ENCODE peak calls at places on chromosomes 12 and 14, in nine cellular contexts. One of them, this sample, is unnamed.

GRCh38 chr12:47207005-47207717 is 127.4 kb upstream of the AMIGO2 start:
- DNase-seq in upper lobe of left lung: no peak
- DNase-seq in breast epithelium: no peak
- DNase-seq in ovary: no peak
- DNase-seq in fibroblast of lung: no peak
- DNase-seq in fibroblast of the aortic adventitia: no peak
- DNase-seq in sigmoid colon: no peak
- DNase-seq in cardiac muscle cell: no peak
- DNase-seq in mucosa of descending colon: peak
- DNase-seq in this sample: no peak

GRCh38 chr12:13718271-13718670 is 263.1 kb downstream of the GRIN2B start:
- DNase-seq in mucosa of descending colon: no peak
- DNase-seq in upper lobe of left lung: no peak
- DNase-seq in breast epithelium: no peak
- DNase-seq in cardiac muscle cell: no peak
- DNase-seq in ovary: no peak
- DNase-seq in fibroblast of the aortic adventitia: no peak
- DNase-seq in sigmoid colon: no peak
- DNase-seq in fibroblast of lung: no peak
- DNase-seq in this sample: no peak

GRCh38 chr12:7750350-7750749 is 3.2 kb upstream of the CLEC4C start:
- DNase-seq in cardiac muscle cell: no peak
- DNase-seq in upper lobe of left lung: no peak
- DNase-seq in ovary: no peak
- DNase-seq in fibroblast of the aortic adventitia: no peak
- DNase-seq in mucosa of descending colon: no peak
- DNase-seq in fibroblast of lung: no peak
- DNase-seq in sigmoid colon: no peak
- DNase-seq in breast epithelium: no peak
- DNase-seq in this sample: no peak

GRCh38 chr14:95321201-95321600 is 1.5 kb upstream of the CLMN start:
- DNase-seq in upper lobe of left lung: no peak
- DNase-seq in ovary: no peak
- DNase-seq in fibroblast of lung: no peak
- DNase-seq in cardiac muscle cell: no peak
- DNase-seq in fibroblast of the aortic adventitia: no peak
- DNase-seq in sigmoid colon: no peak
- DNase-seq in breast epithelium: no peak
- DNase-seq in mucosa of descending colon: no peak
- DNase-seq in this sample: no peak

GRCh38 chr14:46582826-46583225 is 68.8 kb downstream of the RPL10L start:
- DNase-seq in breast epithelium: no peak
- DNase-seq in upper lobe of left lung: no peak
- DNase-seq in ovary: no peak
- DNase-seq in sigmoid colon: no peak
- DNase-seq in fibroblast of the aortic adventitia: no peak
- DNase-seq in cardiac muscle cell: no peak
- DNase-seq in mucosa of descending colon: no peak
- DNase-seq in fibroblast of lung: no peak
- DNase-seq in this sample: no peak

GRCh38 chr12:46153267-46153872 is 115.5 kb downstream of the SLC38A1 start:
- DNase-seq in cardiac muscle cell: peak
- DNase-seq in fibroblast of the aortic adventitia: peak
- DNase-seq in mucosa of descending colon: no peak
- DNase-seq in ovary: no peak
- DNase-seq in upper lobe of left lung: no peak
- DNase-seq in fibroblast of lung: peak
- DNase-seq in breast epithelium: no peak
- DNase-seq in sigmoid colon: no peak
- DNase-seq in this sample: peak

GRCh38 chr12:104866286-104866685 is 91.8 kb downstream of the SLC41A2 start:
- DNase-seq in cardiac muscle cell: no peak
- DNase-seq in fibroblast of the aortic adventitia: peak
- DNase-seq in sigmoid colon: no peak
- DNase-seq in fibroblast of lung: peak
- DNase-seq in mucosa of descending colon: no peak
- DNase-seq in breast epithelium: no peak
- DNase-seq in ovary: no peak
- DNase-seq in upper lobe of left lung: no peak
- DNase-seq in this sample: peak

GRCh38 chr14:69214376-69214775 is 23.1 kb downstream of the EXD2 start:
- DNase-seq in fibroblast of lung: peak
- DNase-seq in fibroblast of the aortic adventitia: no peak
- DNase-seq in ovary: no peak
- DNase-seq in upper lobe of left lung: no peak
- DNase-seq in breast epithelium: no peak
- DNase-seq in cardiac muscle cell: no peak
- DNase-seq in mucosa of descending colon: no peak
- DNase-seq in sigmoid colon: no peak
- DNase-seq in this sample: peak

GRCh38 chr12:92561543-92561899 is 141.3 kb upstream of the PLEKHG7 start:
- DNase-seq in upper lobe of left lung: no peak
- DNase-seq in ovary: no peak
- DNase-seq in breast epithelium: no peak
- DNase-seq in mucosa of descending colon: no peak
- DNase-seq in cardiac muscle cell: no peak
- DNase-seq in fibroblast of lung: peak
- DNase-seq in fibroblast of the aortic adventitia: peak
- DNase-seq in sigmoid colon: peak
- DNase-seq in this sample: peak

GRCh38 chr12:110345176-110345651 is 58.3 kb downstream of the ANAPC7 start:
- DNase-seq in fibroblast of lung: no peak
- DNase-seq in ovary: no peak
- DNase-seq in upper lobe of left lung: no peak
- DNase-seq in breast epithelium: peak
- DNase-seq in cardiac muscle cell: no peak
- DNase-seq in mucosa of descending colon: no peak
- DNase-seq in fibroblast of the aortic adventitia: no peak
- DNase-seq in sigmoid colon: no peak
- DNase-seq in this sample: no peak

GRCh38 chr12:76024942-76025600 is 6.5 kb downstream of the PHLDA1 start:
- DNase-seq in fibroblast of the aortic adventitia: peak
- DNase-seq in breast epithelium: no peak
- DNase-seq in mucosa of descending colon: no peak
- DNase-seq in ovary: no peak
- DNase-seq in fibroblast of lung: peak
- DNase-seq in upper lobe of left lung: no peak
- DNase-seq in sigmoid colon: no peak
- DNase-seq in cardiac muscle cell: no peak
- DNase-seq in this sample: peak

GRCh38 chr12:2456813-2457186 is 338.0 kb upstream of the FKBP4 start:
- DNase-seq in cardiac muscle cell: no peak
- DNase-seq in breast epithelium: no peak
- DNase-seq in sigmoid colon: no peak
- DNase-seq in ovary: no peak
- DNase-seq in fibroblast of lung: no peak
- DNase-seq in mucosa of descending colon: no peak
- DNase-seq in fibroblast of the aortic adventitia: no peak
- DNase-seq in upper lobe of left lung: no peak
- DNase-seq in this sample: no peak

GRCh38 chr12:124720019-124720686 is 143.5 kb downstream of the SCARB1 start:
- DNase-seq in upper lobe of left lung: no peak
- DNase-seq in fibroblast of the aortic adventitia: peak
- DNase-seq in cardiac muscle cell: no peak
- DNase-seq in ovary: no peak
- DNase-seq in mucosa of descending colon: no peak
- DNase-seq in breast epithelium: peak
- DNase-seq in sigmoid colon: no peak
- DNase-seq in fibroblast of lung: peak
- DNase-seq in this sample: peak

GRCh38 chr12:5796171-5797091 is 148.6 kb downstream of the ANO2 start:
- DNase-seq in fibroblast of lung: no peak
- DNase-seq in breast epithelium: no peak
- DNase-seq in upper lobe of left lung: peak
- DNase-seq in sigmoid colon: no peak
- DNase-seq in ovary: peak
- DNase-seq in cardiac muscle cell: peak
- DNase-seq in mucosa of descending colon: no peak
- DNase-seq in fibroblast of the aortic adventitia: no peak
- DNase-seq in this sample: no peak

GRCh38 chr12:99915251-99916082 is 69.3 kb downstream of the ANKS1B start:
- DNase-seq in fibroblast of lung: peak
- DNase-seq in cardiac muscle cell: no peak
- DNase-seq in sigmoid colon: no peak
- DNase-seq in upper lobe of left lung: no peak
- DNase-seq in mucosa of descending colon: no peak
- DNase-seq in fibroblast of the aortic adventitia: peak
- DNase-seq in breast epithelium: no peak
- DNase-seq in ovary: no peak
- DNase-seq in this sample: peak
- H3K4me3 ChIP-seq in fibroblast of lung: no peak
- H3K4me3 ChIP-seq in cardiac muscle cell: no peak
- H3K4me3 ChIP-seq in sigmoid colon: no peak
- H3K4me3 ChIP-seq in upper lobe of left lung: no peak
- H3K4me3 ChIP-seq in mucosa of descending colon: no peak
- H3K4me3 ChIP-seq in fibroblast of the aortic adventitia: no peak
- H3K4me3 ChIP-seq in breast epithelium: no peak
- H3K4me3 ChIP-seq in ovary: no peak
- H3K4me3 ChIP-seq in this sample: no peak

GRCh38 chr14:105470163-105470811 is 4.3 kb upstream of the CRIP2 start:
- DNase-seq in breast epithelium: no peak
- DNase-seq in mucosa of descending colon: no peak
- DNase-seq in sigmoid colon: no peak
- DNase-seq in ovary: no peak
- DNase-seq in fibroblast of lung: no peak
- DNase-seq in fibroblast of the aortic adventitia: no peak
- DNase-seq in upper lobe of left lung: peak
- DNase-seq in cardiac muscle cell: no peak
- DNase-seq in this sample: no peak

GRCh38 chr14:105472496-105472991 is 2.1 kb upstream of the CRIP2 start:
- DNase-seq in fibroblast of lung: no peak
- DNase-seq in mucosa of descending colon: no peak
- DNase-seq in ovary: no peak
- DNase-seq in upper lobe of left lung: no peak
- DNase-seq in sigmoid colon: no peak
- DNase-seq in cardiac muscle cell: no peak
- DNase-seq in breast epithelium: no peak
- DNase-seq in fibroblast of the aortic adventitia: no peak
- DNase-seq in this sample: no peak

GRCh38 chr14:105471823-105472495 is 2.7 kb upstream of the CRIP2 start:
- DNase-seq in mucosa of descending colon: no peak
- DNase-seq in fibroblast of lung: no peak
- DNase-seq in fibroblast of the aortic adventitia: no peak
- DNase-seq in breast epithelium: no peak
- DNase-seq in ovary: no peak
- DNase-seq in cardiac muscle cell: no peak
- DNase-seq in sigmoid colon: no peak
- DNase-seq in upper lobe of left lung: no peak
- DNase-seq in this sample: no peak

GRCh38 chr14:105469456-105470162 is 5.0 kb upstream of the CRIP2 start:
- DNase-seq in fibroblast of the aortic adventitia: no peak
- DNase-seq in upper lobe of left lung: peak
- DNase-seq in cardiac muscle cell: no peak
- DNase-seq in ovary: no peak
- DNase-seq in breast epithelium: no peak
- DNase-seq in fibroblast of lung: no peak
- DNase-seq in mucosa of descending colon: no peak
- DNase-seq in sigmoid colon: no peak
- DNase-seq in this sample: no peak

DNA sequence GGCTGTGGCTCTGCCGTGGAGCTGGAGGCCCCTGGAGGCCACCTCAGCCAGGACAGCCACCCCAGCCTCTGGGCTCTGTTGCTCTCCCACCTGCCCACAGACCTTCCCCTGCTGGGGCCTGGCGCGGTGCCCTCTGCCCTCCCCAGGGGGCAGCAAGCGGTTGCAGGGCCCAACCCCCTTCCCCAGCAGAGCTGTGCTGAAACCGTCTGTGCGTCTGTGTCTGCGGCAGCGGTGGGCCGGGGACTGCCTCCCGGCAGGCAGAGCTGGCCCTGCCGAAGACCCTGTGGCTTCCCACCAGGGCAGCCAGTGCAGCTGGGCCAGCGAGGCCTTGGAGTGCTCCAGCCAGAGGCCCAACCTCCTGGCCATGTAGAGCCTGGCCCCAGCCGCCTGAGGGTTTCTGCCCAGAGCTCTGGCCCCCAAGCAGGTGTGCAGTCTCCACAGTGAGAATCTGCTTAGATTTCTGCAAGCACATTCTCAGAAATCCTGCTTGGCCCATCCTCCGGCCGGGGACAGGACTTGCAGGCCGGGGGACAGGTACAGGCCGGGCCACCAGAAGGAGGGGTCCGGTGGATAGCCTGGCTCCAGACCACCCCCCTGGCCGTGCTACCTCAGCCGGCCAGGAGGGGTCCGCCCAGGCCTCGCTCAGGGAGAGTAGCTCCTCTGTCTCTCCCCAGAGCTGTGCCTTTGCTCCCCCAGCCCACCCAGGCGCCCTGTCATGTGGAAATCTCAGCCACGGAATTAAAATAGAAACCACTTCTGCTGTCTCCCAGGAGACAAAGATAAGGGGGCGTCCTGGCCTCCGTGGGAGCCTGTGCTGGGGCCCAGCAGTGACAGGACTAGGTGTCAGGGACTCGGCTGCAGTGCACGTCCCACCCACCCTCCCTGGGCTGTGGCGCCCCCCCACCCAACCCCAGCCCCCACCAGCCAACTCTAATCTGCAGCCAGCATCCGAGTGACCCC is 3.5 kb upstream of the CRIP2 start:
- DNase-seq in mucosa of descending colon: no peak
- DNase-seq in cardiac muscle cell: peak
- DNase-seq in fibroblast of lung: no peak
- DNase-seq in breast epithelium: no peak
- DNase-seq in fibroblast of the aortic adventitia: no peak
- DNase-seq in upper lobe of left lung: peak
- DNase-seq in ovary: peak
- DNase-seq in sigmoid colon: no peak
- DNase-seq in this sample: no peak
- TF ChIP-seq CTCF in mucosa of descending colon: no peak
- TF ChIP-seq CTCF in cardiac muscle cell: no peak
- TF ChIP-seq CTCF in fibroblast of lung: peak
- TF ChIP-seq CTCF in breast epithelium: no peak
- TF ChIP-seq CTCF in fibroblast of the aortic adventitia: no peak
- TF ChIP-seq CTCF in upper lobe of left lung: no peak
- TF ChIP-seq CTCF in ovary: no peak
- TF ChIP-seq CTCF in sigmoid colon: no peak
- TF ChIP-seq CTCF in this sample: peak

DNA sequence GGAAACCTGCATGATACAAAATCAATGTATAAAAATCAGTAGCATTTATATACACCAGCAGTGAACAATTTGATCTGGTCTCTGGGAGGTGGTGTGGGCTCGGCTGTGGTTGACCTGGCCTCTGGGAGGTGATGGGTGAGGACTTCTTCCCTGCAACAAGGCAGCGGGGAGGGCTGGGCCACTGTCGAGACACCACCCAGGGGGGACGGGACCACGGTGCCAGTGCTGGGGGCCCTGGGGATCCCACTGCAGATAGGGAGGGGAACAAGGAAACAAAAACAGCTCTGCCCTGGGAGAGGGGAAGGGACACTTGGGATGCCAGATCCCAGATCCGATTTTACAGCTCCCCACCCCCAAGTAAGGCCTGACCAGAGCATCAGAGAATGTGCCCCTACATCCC is 189.6 kb upstream of the SFSWAP start:
- DNase-seq in fibroblast of the aortic adventitia: no peak
- DNase-seq in sigmoid colon: no peak
- DNase-seq in fibroblast of lung: no peak
- DNase-seq in breast epithelium: no peak
- DNase-seq in mucosa of descending colon: no peak
- DNase-seq in ovary: no peak
- DNase-seq in upper lobe of left lung: no peak
- DNase-seq in cardiac muscle cell: no peak
- DNase-seq in this sample: no peak
- H3K4me3 ChIP-seq in fibroblast of the aortic adventitia: no peak
- H3K4me3 ChIP-seq in sigmoid colon: no peak
- H3K4me3 ChIP-seq in fibroblast of lung: no peak
- H3K4me3 ChIP-seq in breast epithelium: no peak
- H3K4me3 ChIP-seq in mucosa of descending colon: no peak
- H3K4me3 ChIP-seq in ovary: no peak
- H3K4me3 ChIP-seq in upper lobe of left lung: no peak
- H3K4me3 ChIP-seq in cardiac muscle cell: no peak
- H3K4me3 ChIP-seq in this sample: no peak

GRCh38 chr12:63276537-63277365 is 125.8 kb upstream of the AVPR1A start:
- DNase-seq in fibroblast of lung: peak
- DNase-seq in sigmoid colon: no peak
- DNase-seq in cardiac muscle cell: peak
- DNase-seq in upper lobe of left lung: no peak
- DNase-seq in breast epithelium: no peak
- DNase-seq in ovary: no peak
- DNase-seq in mucosa of descending colon: no peak
- DNase-seq in fibroblast of the aortic adventitia: peak
- DNase-seq in this sample: peak
- TF ChIP-seq CTCF in fibroblast of lung: peak
- TF ChIP-seq CTCF in sigmoid colon: no peak
- TF ChIP-seq CTCF in cardiac muscle cell: peak
- TF ChIP-seq CTCF in upper lobe of left lung: no peak
- TF ChIP-seq CTCF in breast epithelium: no peak
- TF ChIP-seq CTCF in ovary: no peak
- TF ChIP-seq CTCF in mucosa of descending colon: peak
- TF ChIP-seq CTCF in fibroblast of the aortic adventitia: peak
- TF ChIP-seq CTCF in this sample: peak